ENCODE peak calls at places on chromosome X, in nine cellular contexts. O, B, T, P, Q, K, R, L and S are unnamed samples.

GRCh38 chrX:40542208-40542607 is 38.6 kb upstream of the ATP6AP2 start:
- DNase-seq in O (no peak), B (no peak), T (no peak), P (no peak), Q (no peak), K (no peak), R (no peak), L (peak), S (no peak)

GRCh38 chrX:135737361-135738071 is 24.1 kb downstream of the CT45A1 start:
- DNase-seq in O (no peak), B (no peak), T (no peak), P (peak), Q (no peak), K (no peak), R (no peak), L (no peak), S (no peak)

GRCh38 chrX:10549280-10549679 is 71.1 kb downstream of the MID1 start:
- DNase-seq in O (no peak), B (no peak), T (no peak), P (peak), Q (no peak), K (no peak), R (no peak), L (peak), S (no peak)

GRCh38 chrX:9231491-9231890 is 197.6 kb upstream of the FAM9B start:
- DNase-seq in O (peak), B (no peak), T (no peak), P (no peak), Q (no peak), K (no peak), R (no peak), L (no peak), S (no peak)

GRCh38 chrX:1466232-1466661 is 13.5 kb upstream of the ASMTL start:
- DNase-seq in O (peak), B (no peak), T (no peak), P (no peak), Q (no peak), K (no peak), R (no peak), L (no peak), S (no peak)

GRCh38 chrX:125205084-125205917 is 114.4 kb upstream of the TEX13C start:
- DNase-seq in O (peak), B (no peak), T (peak), P (peak), Q (peak), K (no peak), R (peak), L (peak), S (peak)

GRCh38 chrX:55033429-55033828 is 2.7 kb upstream of the ALAS2 start:
- DNase-seq in O (no peak), B (no peak), T (no peak), P (no peak), Q (no peak), K (no peak), R (no peak), L (no peak), S (no peak)

GRCh38 chrX:2417205-2417604 is 83.6 kb downstream of the DHRSX start:
- DNase-seq in O (no peak), B (no peak), T (no peak), P (no peak), Q (no peak), K (no peak), R (no peak), L (no peak), S (no peak)

GRCh38 chrX:97429101-97429500 is 545.4 kb downstream of the RPA4 start:
- DNase-seq in O (no peak), B (no peak), T (no peak), P (no peak), Q (no peak), K (no peak), R (no peak), L (no peak), S (no peak)

GRCh38 chrX:17459596-17459995 is 84.6 kb downstream of the NHS start:
- DNase-seq in O (no peak), B (no peak), T (no peak), P (peak), Q (no peak), K (no peak), R (no peak), L (no peak), S (no peak)

GRCh38 chrX:22629105-22629725 is 356.5 kb downstream of the CBLL2 start:
- DNase-seq in O (no peak), B (no peak), T (no peak), P (peak), Q (no peak), K (no peak), R (no peak), L (no peak), S (no peak)

GRCh38 chrX:109943092-109943739 is 59.7 kb upstream of the TMEM164 start:
- DNase-seq in O (no peak), B (no peak), T (no peak), P (no peak), Q (no peak), K (no peak), R (no peak), L (no peak), S (no peak)

GRCh38 chrX:107678957-107679740 is 50.8 kb downstream of the PRPS1 start:
- DNase-seq in O (peak), B (peak), T (no peak), P (peak), Q (no peak), K (no peak), R (no peak), L (peak), S (peak)

GRCh38 chrX:71301195-71301924 is at the start of gene ITGB1BP2:
- DNase-seq in O (no peak), B (no peak), T (no peak), P (peak), Q (no peak), K (no peak), R (no peak), L (peak), S (peak)

GRCh38 chrX:12327836-12328235 is 189.6 kb downstream of the FRMPD4 start:
- DNase-seq in O (no peak), B (no peak), T (no peak), P (no peak), Q (no peak), K (no peak), R (no peak), L (no peak), S (no peak)

GRCh38 chrX:16258936-16259335 is 91.7 kb downstream of the MAGEB17 start:
- DNase-seq in O (no peak), B (no peak), T (no peak), P (no peak), Q (no peak), K (no peak), R (no peak), L (no peak), S (no peak)

GRCh38 chrX:9942086-9942485 is 25.1 kb upstream of the CLDN34 start:
- DNase-seq in O (peak), B (peak), T (peak), P (no peak), Q (no peak), K (no peak), R (no peak), L (no peak), S (no peak)

GRCh38 chrX:69162466-69162865 is 2.8 kb downstream of the PJA1 start:
- DNase-seq in O (no peak), B (no peak), T (no peak), P (no peak), Q (no peak), K (no peak), R (no peak), L (no peak), S (no peak)

GRCh38 chrX:53265771-53266170 is 15.6 kb downstream of the IQSEC2 start:
- DNase-seq in O (no peak), B (no peak), T (no peak), P (peak), Q (no peak), K (no peak), R (no peak), L (no peak), S (no peak)

GRCh38 chrX:44651347-44651746 is 108.7 kb upstream of the FUNDC1 start:
- DNase-seq in O (no peak), B (no peak), T (no peak), P (peak), Q (no peak), K (no peak), R (no peak), L (no peak), S (no peak)

GRCh38 chrX:48573690-48574269 is 504 bp upstream of the RBM3 start:
- DNase-seq in O (peak), B (no peak), T (no peak), P (peak), Q (peak), K (no peak), R (peak), L (peak), S (peak)

GRCh38 chrX:72057331-72057730 is 74.4 kb downstream of the RTL5 start:
- DNase-seq in O (no peak), B (no peak), T (no peak), P (peak), Q (no peak), K (no peak), R (no peak), L (no peak), S (no peak)

GRCh38 chrX:12709047-12709446 is 82.2 kb upstream of the PRPS2 start:
- DNase-seq in O (no peak), B (no peak), T (no peak), P (no peak), Q (no peak), K (no peak), R (no peak), L (no peak), S (no peak)

GRCh38 chrX:121208563-121208962 is 161.2 kb downstream of the GLUD2 start:
- DNase-seq in O (no peak), B (no peak), T (no peak), P (no peak), Q (no peak), K (no peak), R (no peak), L (no peak), S (no peak)

GRCh38 chrX:7891928-7892327 is 35.3 kb downstream of the PNPLA4 start:
- DNase-seq in O (no peak), B (no peak), T (no peak), P (no peak), Q (no peak), K (no peak), R (no peak), L (no peak), S (no peak)

GRCh38 chrX:113305496-113305895 is 464.9 kb upstream of the AMOT start:
- DNase-seq in O (no peak), B (no peak), T (no peak), P (no peak), Q (no peak), K (no peak), R (no peak), L (no peak), S (no peak)

GRCh38 chrX:39445336-39445735 is 644.1 kb downstream of the MID1IP1 start:
- DNase-seq in O (peak), B (no peak), T (no peak), P (peak), Q (no peak), K (peak), R (no peak), L (peak), S (no peak)

GRCh38 chrX:122816288-122816687 is 367.8 kb upstream of the GRIA3 start:
- DNase-seq in O (no peak), B (no peak), T (no peak), P (no peak), Q (no peak), K (no peak), R (no peak), L (no peak), S (no peak)

GRCh38 chrX:152025656-152026440 is 51.4 kb upstream of the GABRE start:
- DNase-seq in O (no peak), B (no peak), T (no peak), P (no peak), Q (no peak), K (no peak), R (peak), L (peak), S (no peak)

GRCh38 chrX:136616987-136617685 is 30.8 kb upstream of the CD40LG start:
- DNase-seq in O (peak), B (no peak), T (peak), P (no peak), Q (no peak), K (no peak), R (no peak), L (peak), S (no peak)

GRCh38 chrX:5113128-5113527 is 1115.5 kb downstream of the NLGN4X start:
- DNase-seq in O (no peak), B (no peak), T (no peak), P (no peak), Q (peak), K (no peak), R (no peak), L (peak), S (no peak)

GRCh38 chrX:34629572-34629971 is 27.5 kb downstream of the TMEM47 start:
- DNase-seq in O (no peak), B (no peak), T (no peak), P (peak), Q (no peak), K (no peak), R (no peak), L (no peak), S (no peak)

GRCh38 chrX:65581661-65582339 is 47.2 kb upstream of the LAS1L start:
- DNase-seq in O (peak), B (no peak), T (peak), P (peak), Q (peak), K (no peak), R (peak), L (peak), S (peak)